ENCODE peak calls at places on chromosomes 4 and X, in eight cellular contexts. W is AG09309, C is ascending aorta, D is heart left ventricle, B is cardiac muscle cell, A is colonic mucosa, N is astrocyte of the cerebellum, S is endodermal cell. J is an unnamed sample.

GRCh38 chrX:13078739-13079444 is 34.5 kb upstream of the FAM9C start:
- DNase-seq in W (peak), C (peak), D (peak), B (peak), A (peak), N (peak), S (no peak), J (peak)

GRCh38 chrX:100980608-100981497 is 11.3 kb downstream of the ARL13A start:
- DNase-seq in W (no peak), C (no peak), D (peak), B (peak), A (no peak), N (peak), S (no peak), J (peak)

GRCh38 chr4:102809190-102809589 is 18.2 kb downstream of the UBE2D3 start:
- DNase-seq in W (no peak), C (no peak), D (no peak), B (no peak), A (no peak), N (no peak), S (no peak), J (no peak)

GRCh38 chr4:13919021-13919441 is 291.5 kb upstream of the BOD1L1 start:
- DNase-seq in W (peak), C (no peak), D (no peak), B (peak), A (no peak), N (no peak), S (no peak), J (peak)

GRCh38 chr4:83353516-83353915 is 18.9 kb upstream of the HPSE start:
- DNase-seq in W (no peak), C (no peak), D (no peak), B (no peak), A (no peak), N (no peak), S (no peak), J (no peak)

GRCh38 chr4:39648213-39648612 is 9.5 kb upstream of the SMIM14 start:
- DNase-seq in W (no peak), C (no peak), D (no peak), B (no peak), A (no peak), N (no peak), S (no peak), J (no peak)

GRCh38 chr4:175419120-175419774 is 392.8 kb downstream of the GPM6A start:
- DNase-seq in W (peak), C (no peak), D (no peak), B (peak), A (no peak), N (peak), S (no peak), J (peak)

GRCh38 chrX:71998836-71999509 is 88.3 kb downstream of the NHSL2 start:
- DNase-seq in W (no peak), C (no peak), D (no peak), B (peak), A (no peak), N (no peak), S (peak), J (no peak)

GRCh38 chr4:100379583-100380105 is 138.2 kb downstream of the EMCN start:
- DNase-seq in W (no peak), C (no peak), D (peak), B (no peak), A (no peak), N (no peak), S (peak), J (no peak)

GRCh38 chrX:15855562-15856256 is 1.1 kb upstream of the AP1S2 start:
- DNase-seq in W (no peak), C (no peak), D (no peak), B (no peak), A (no peak), N (no peak), S (no peak), J (no peak)

GRCh38 chr4:173025131-173025530 is 143.5 kb upstream of the GALNT7 start:
- DNase-seq in W (peak), C (no peak), D (no peak), B (peak), A (peak), N (peak), S (peak), J (peak)

GRCh38 chrX:37349131-37350033 is at the start of gene PRRG1:
- DNase-seq in W (peak), C (no peak), D (peak), B (peak), A (peak), N (peak), S (peak), J (peak)

GRCh38 chr4:171846232-171846631 is 33.0 kb downstream of the GALNTL6 start:
- DNase-seq in W (no peak), C (no peak), D (no peak), B (peak), A (peak), N (peak), S (peak), J (peak)

GRCh38 chr4:73275318-73275654 is 16.7 kb upstream of the ANKRD17 start:
- DNase-seq in W (no peak), C (no peak), D (no peak), B (no peak), A (no peak), N (no peak), S (no peak), J (no peak)

GRCh38 chr4:169383724-169384123 is 113.0 kb upstream of the SH3RF1 start:
- DNase-seq in W (peak), C (no peak), D (no peak), B (peak), A (no peak), N (peak), S (no peak), J (peak)

GRCh38 chr4:71184195-71184781 is 154.5 kb upstream of the SLC4A4 start:
- DNase-seq in W (peak), C (no peak), D (no peak), B (peak), A (peak), N (peak), S (peak), J (peak)

GRCh38 chr4:111013846-111014245 is 391.0 kb upstream of the PITX2 start:
- DNase-seq in W (no peak), C (no peak), D (no peak), B (no peak), A (no peak), N (no peak), S (no peak), J (no peak)

GRCh38 chrX:85109235-85109634 is 105.6 kb downstream of the APOOL start:
- DNase-seq in W (no peak), C (no peak), D (no peak), B (peak), A (no peak), N (no peak), S (peak), J (no peak)

GRCh38 chrX:37697169-37697760 is 11.7 kb downstream of the XK start:
- DNase-seq in W (no peak), C (no peak), D (no peak), B (no peak), A (no peak), N (peak), S (no peak), J (peak)

GRCh38 chr4:81351653-81352455 is 119.9 kb downstream of the RASGEF1B start:
- DNase-seq in W (no peak), C (no peak), D (no peak), B (peak), A (peak), N (peak), S (peak), J (peak)

GRCh38 chr4:18529482-18529881 is 507.9 kb upstream of the LCORL start:
- DNase-seq in W (no peak), C (no peak), D (no peak), B (no peak), A (no peak), N (no peak), S (no peak), J (no peak)

GRCh38 chr4:69078852-69079251 is 17.4 kb upstream of the UGT2B7 start:
- DNase-seq in W (no peak), C (no peak), D (no peak), B (no peak), A (no peak), N (no peak), S (peak), J (no peak)

GRCh38 chr4:69322055-69322454 is 41.8 kb downstream of the UGT2B28 start:
- DNase-seq in W (no peak), C (no peak), D (no peak), B (peak), A (no peak), N (peak), S (no peak), J (peak)

GRCh38 chr4:55947912-55948725 is 626 bp upstream of the CEP135 start:
- DNase-seq in W (peak), C (no peak), D (no peak), B (peak), A (peak), N (peak), S (no peak), J (peak)

GRCh38 chrX:118603981-118604380 is 108.4 kb downstream of the DOCK11 start:
- DNase-seq in W (peak), C (no peak), D (no peak), B (peak), A (peak), N (peak), S (peak), J (peak)

GRCh38 chrX:109472939-109473713 is 8.8 kb downstream of the GUCY2F start:
- DNase-seq in W (no peak), C (no peak), D (no peak), B (peak), A (no peak), N (peak), S (peak), J (peak)

GRCh38 chrX:139972113-139972512 is 6.8 kb upstream of the CXorf66 start:
- DNase-seq in W (no peak), C (no peak), D (no peak), B (no peak), A (no peak), N (no peak), S (no peak), J (no peak)

GRCh38 chr4:108556588-108557200 is 63.7 kb upstream of the RPL34 start:
- DNase-seq in W (no peak), C (no peak), D (no peak), B (no peak), A (no peak), N (no peak), S (no peak), J (no peak)

GRCh38 chr4:89769856-89770255 is 67.1 kb downstream of the SNCA start:
- DNase-seq in W (no peak), C (no peak), D (no peak), B (no peak), A (no peak), N (no peak), S (no peak), J (no peak)

GRCh38 chr4:104451573-104451972 is 43.1 kb downstream of the CXXC4 start:
- DNase-seq in W (no peak), C (no peak), D (no peak), B (peak), A (no peak), N (peak), S (no peak), J (peak)

GRCh38 chr4:82223715-82224114 is 150.1 kb downstream of the HNRNPD start:
- DNase-seq in W (no peak), C (no peak), D (no peak), B (peak), A (peak), N (no peak), S (no peak), J (no peak)

GRCh38 chrX:113868169-113868568 is 715.7 kb upstream of the HTR2C start:
- DNase-seq in W (no peak), C (no peak), D (no peak), B (peak), A (no peak), N (no peak), S (no peak), J (no peak)

DNA sequence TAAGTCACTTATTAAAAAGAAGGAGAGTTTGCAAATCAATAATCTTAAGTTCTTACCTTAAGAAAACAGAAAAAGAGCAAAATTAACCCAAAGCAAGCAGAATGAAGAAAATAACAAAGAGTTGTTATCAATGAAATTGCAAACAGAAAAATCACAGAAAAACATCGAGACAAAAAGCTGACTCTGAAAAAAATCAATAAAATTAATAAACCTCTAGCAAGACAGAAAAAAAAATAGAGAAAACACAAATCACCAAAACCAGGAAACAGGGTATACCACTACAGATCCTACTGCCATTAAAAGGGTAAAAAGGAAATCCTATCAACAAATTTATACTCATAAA is 17.3 kb upstream of the RBM41 start:
- DNase-seq in W (no peak), C (no peak), D (no peak), B (no peak), A (no peak), N (no peak), S (no peak), J (peak)
- H3K4me3 ChIP-seq in W (no peak), C (no peak), D (no peak), B (no peak), A (no peak), N (no peak), S (no peak), J (no peak)

DNA sequence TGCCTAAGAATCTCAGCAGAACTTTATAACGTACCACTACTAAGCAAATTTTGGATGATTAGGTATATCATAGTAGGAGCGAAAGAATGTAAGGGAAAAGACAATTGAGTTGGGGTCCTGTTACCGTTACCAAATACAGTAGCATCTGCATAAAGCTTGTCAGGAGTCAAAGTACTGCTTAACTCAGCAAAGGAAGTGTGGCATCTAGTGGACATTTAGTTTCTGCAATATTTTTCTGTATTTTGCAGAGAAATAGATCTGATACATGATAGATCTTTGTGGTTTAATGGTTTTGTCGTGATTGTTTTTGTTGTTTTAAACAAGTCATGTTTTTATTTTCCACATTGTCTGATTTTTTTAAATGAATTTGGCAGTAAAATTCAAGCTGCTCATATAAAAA is 81.0 kb upstream of the SMARCAD1 start:
- DNase-seq in W (no peak), C (no peak), D (no peak), B (no peak), A (no peak), N (peak), S (no peak), J (peak)
- TF ChIP-seq CTCF in W (no peak), C (no peak), D (no peak), B (no peak), A (peak), N (peak), S (peak), J (peak)

GRCh38 chr4:145176641-145177432 is 3.6 kb downstream of the OTUD4 start:
- DNase-seq in W (no peak), C (no peak), D (no peak), B (no peak), A (no peak), N (no peak), S (no peak), J (no peak)
- H3K4me3 ChIP-seq in W (no peak), C (no peak), D (no peak), B (peak), A (peak), N (no peak), S (peak), J (no peak)

GRCh38 chr4:167023359-167023925 is 210.9 kb downstream of the SPOCK3 start:
- DNase-seq in W (no peak), C (no peak), D (no peak), B (peak), A (no peak), N (no peak), S (no peak), J (no peak)

GRCh38 chr4:167014944-167015343 is 219.3 kb downstream of the SPOCK3 start:
- DNase-seq in W (no peak), C (no peak), D (no peak), B (no peak), A (no peak), N (no peak), S (no peak), J (no peak)

GRCh38 chr4:167025651-167026050 is 208.6 kb downstream of the SPOCK3 start:
- DNase-seq in W (no peak), C (no peak), D (no peak), B (no peak), A (no peak), N (no peak), S (no peak), J (no peak)

GRCh38 chr4:167021545-167022155 is 212.6 kb downstream of the SPOCK3 start:
- DNase-seq in W (peak), C (no peak), D (peak), B (peak), A (peak), N (peak), S (peak), J (peak)

GRCh38 chr4:167020410-167020809 is 213.9 kb downstream of the SPOCK3 start:
- DNase-seq in W (no peak), C (no peak), D (no peak), B (peak), A (no peak), N (no peak), S (peak), J (no peak)
- TF ChIP-seq CTCF in W (no peak), C (no peak), D (no peak), B (peak), A (no peak), N (peak), S (peak), J (peak)

DNA sequence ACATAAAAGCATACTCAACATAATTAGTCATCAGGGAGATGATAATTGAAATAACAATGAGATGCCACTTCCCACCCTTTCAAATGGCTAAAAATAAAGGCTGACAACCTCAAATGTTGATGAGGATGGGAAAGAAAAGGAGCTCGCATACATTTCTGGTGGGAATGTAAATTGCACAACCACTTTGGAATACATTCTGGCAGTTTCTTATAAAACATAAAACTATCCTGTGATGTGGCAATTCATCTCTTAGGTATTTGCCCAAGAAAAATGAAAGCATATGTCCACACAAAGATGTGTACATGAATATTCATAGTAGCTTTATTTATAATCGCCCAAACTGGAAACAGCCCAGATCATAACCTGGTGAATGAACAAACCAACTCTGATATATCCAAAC is 682 bp upstream of the ZNF275 start:
- DNase-seq in W (peak), C (no peak), D (no peak), B (peak), A (no peak), N (peak), S (no peak), J (peak)
- H3K4me3 ChIP-seq in W (no peak), C (no peak), D (no peak), B (peak), A (no peak), N (no peak), S (peak), J (peak)

DNA sequence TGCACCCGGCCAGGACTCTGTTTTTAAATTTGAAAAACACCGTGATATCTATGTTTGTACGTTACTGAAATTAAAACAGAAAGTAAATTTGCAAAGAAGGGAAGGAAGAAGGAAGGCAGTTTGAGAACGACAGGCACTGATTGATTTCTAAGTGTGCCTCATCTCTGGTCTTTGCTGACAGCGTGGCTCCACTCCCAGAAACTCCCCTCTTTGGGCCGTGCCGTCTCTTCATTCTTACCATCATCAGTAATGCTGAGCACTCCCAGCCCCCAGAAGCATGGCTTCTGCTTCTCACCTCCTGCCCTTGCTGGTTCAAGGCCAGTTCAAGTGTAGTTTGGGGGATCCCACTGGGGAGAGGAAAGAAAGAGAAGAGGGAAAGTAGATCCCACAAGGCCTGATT is 85.3 kb downstream of the TENM3 start:
- DNase-seq in W (no peak), C (no peak), D (no peak), B (no peak), A (no peak), N (no peak), S (no peak), J (no peak)
- TF ChIP-seq CTCF in W (no peak), C (no peak), D (no peak), B (no peak), A (no peak), N (no peak), S (no peak), J (no peak)